ENCODE peak calls at places on chromosomes 11 and 22, in five cellular contexts. One of them, this sample, is unnamed.

GRCh38 chr11:45280449-45280848 is 5.7 kb downstream of the SYT13 start:
- DNase-seq in heart right ventricle: no peak
- DNase-seq in body of pancreas: no peak
- DNase-seq in cardiac muscle cell: no peak
- DNase-seq in H9: no peak
- DNase-seq in this sample: no peak

GRCh38 chr22:28381427-28382167 is 298.0 kb downstream of the TTC28 start:
- DNase-seq in heart right ventricle: no peak
- DNase-seq in body of pancreas: no peak
- DNase-seq in cardiac muscle cell: peak
- DNase-seq in H9: no peak
- DNase-seq in this sample: no peak

GRCh38 chr11:86380295-86380694 is 5.6 kb downstream of the CCDC81 start:
- DNase-seq in heart right ventricle: no peak
- DNase-seq in body of pancreas: no peak
- DNase-seq in cardiac muscle cell: no peak
- DNase-seq in H9: no peak
- DNase-seq in this sample: no peak

GRCh38 chr11:67002297-67002913 is 20.5 kb upstream of the SYT12 start:
- DNase-seq in heart right ventricle: no peak
- DNase-seq in body of pancreas: no peak
- DNase-seq in cardiac muscle cell: no peak
- DNase-seq in H9: peak
- DNase-seq in this sample: no peak

GRCh38 chr11:72598901-72599300 is 75.3 kb downstream of the PDE2A start:
- DNase-seq in heart right ventricle: peak
- DNase-seq in body of pancreas: peak
- DNase-seq in cardiac muscle cell: peak
- DNase-seq in H9: peak
- DNase-seq in this sample: no peak

GRCh38 chr11:73263640-73264039 is 8.5 kb upstream of the P2RY6 start:
- DNase-seq in heart right ventricle: no peak
- DNase-seq in body of pancreas: no peak
- DNase-seq in cardiac muscle cell: no peak
- DNase-seq in H9: peak
- DNase-seq in this sample: no peak

GRCh38 chr11:113881856-113882255 is 6.5 kb upstream of the USP28 start:
- DNase-seq in heart right ventricle: no peak
- DNase-seq in body of pancreas: no peak
- DNase-seq in cardiac muscle cell: no peak
- DNase-seq in H9: no peak
- DNase-seq in this sample: no peak

GRCh38 chr11:80239217-80239616 is 798.4 kb upstream of the TENM4 start:
- DNase-seq in heart right ventricle: no peak
- DNase-seq in body of pancreas: no peak
- DNase-seq in cardiac muscle cell: peak
- DNase-seq in H9: no peak
- DNase-seq in this sample: no peak

GRCh38 chr11:32435511-32435946 is at the start of gene WT1:
- DNase-seq in heart right ventricle: peak
- DNase-seq in body of pancreas: no peak
- DNase-seq in cardiac muscle cell: peak
- DNase-seq in H9: peak
- DNase-seq in this sample: no peak

GRCh38 chr11:113563766-113564165 is 88.6 kb upstream of the DRD2 start:
- DNase-seq in heart right ventricle: no peak
- DNase-seq in body of pancreas: no peak
- DNase-seq in cardiac muscle cell: no peak
- DNase-seq in H9: no peak
- DNase-seq in this sample: no peak

GRCh38 chr22:44776535-44777363 is 24.4 kb downstream of the ARHGAP8 start:
- DNase-seq in heart right ventricle: no peak
- DNase-seq in body of pancreas: no peak
- DNase-seq in cardiac muscle cell: no peak
- DNase-seq in H9: no peak
- DNase-seq in this sample: no peak

GRCh38 chr11:109940816-109941215 is 152.4 kb upstream of the ZC3H12C start:
- DNase-seq in heart right ventricle: no peak
- DNase-seq in body of pancreas: no peak
- DNase-seq in cardiac muscle cell: peak
- DNase-seq in H9: no peak
- DNase-seq in this sample: no peak

GRCh38 chr11:114307524-114308203 is 11.5 kb downstream of the NNMT start:
- DNase-seq in heart right ventricle: peak
- DNase-seq in body of pancreas: peak
- DNase-seq in cardiac muscle cell: peak
- DNase-seq in H9: no peak
- DNase-seq in this sample: no peak

GRCh38 chr11:14620027-14620511 is 23.5 kb upstream of the PDE3B start:
- DNase-seq in heart right ventricle: no peak
- DNase-seq in body of pancreas: no peak
- DNase-seq in cardiac muscle cell: peak
- DNase-seq in H9: no peak
- DNase-seq in this sample: no peak

GRCh38 chr11:10784229-10785145 is 24.2 kb downstream of the EIF4G2 start:
- DNase-seq in heart right ventricle: peak
- DNase-seq in body of pancreas: no peak
- DNase-seq in cardiac muscle cell: peak
- DNase-seq in H9: no peak
- DNase-seq in this sample: no peak

GRCh38 chr22:50699754-50700386 is 27.2 kb downstream of the SHANK3 start:
- DNase-seq in heart right ventricle: no peak
- DNase-seq in body of pancreas: no peak
- DNase-seq in cardiac muscle cell: no peak
- DNase-seq in H9: peak
- DNase-seq in this sample: no peak

GRCh38 chr22:46636221-46637002 is 16.2 kb downstream of the GRAMD4 start:
- DNase-seq in heart right ventricle: peak
- DNase-seq in body of pancreas: no peak
- DNase-seq in cardiac muscle cell: no peak
- DNase-seq in H9: no peak
- DNase-seq in this sample: no peak

GRCh38 chr11:121249039-121249663 is 43.4 kb upstream of the SC5D start:
- DNase-seq in heart right ventricle: no peak
- DNase-seq in body of pancreas: no peak
- DNase-seq in cardiac muscle cell: peak
- DNase-seq in H9: no peak
- DNase-seq in this sample: no peak

GRCh38 chr22:27124336-27125023 is 467.1 kb downstream of the MIAT start:
- DNase-seq in heart right ventricle: peak
- DNase-seq in body of pancreas: no peak
- DNase-seq in cardiac muscle cell: no peak
- DNase-seq in H9: no peak
- DNase-seq in this sample: no peak

GRCh38 chr11:83292709-83293435 is 6.7 kb upstream of the CCDC90B start:
- DNase-seq in heart right ventricle: no peak
- DNase-seq in body of pancreas: peak
- DNase-seq in cardiac muscle cell: peak
- DNase-seq in H9: peak
- DNase-seq in this sample: no peak

GRCh38 chr11:27390318-27390958 is 27.4 kb upstream of the CCDC34 start:
- DNase-seq in heart right ventricle: no peak
- DNase-seq in body of pancreas: no peak
- DNase-seq in cardiac muscle cell: no peak
- DNase-seq in H9: no peak
- DNase-seq in this sample: no peak

DNA sequence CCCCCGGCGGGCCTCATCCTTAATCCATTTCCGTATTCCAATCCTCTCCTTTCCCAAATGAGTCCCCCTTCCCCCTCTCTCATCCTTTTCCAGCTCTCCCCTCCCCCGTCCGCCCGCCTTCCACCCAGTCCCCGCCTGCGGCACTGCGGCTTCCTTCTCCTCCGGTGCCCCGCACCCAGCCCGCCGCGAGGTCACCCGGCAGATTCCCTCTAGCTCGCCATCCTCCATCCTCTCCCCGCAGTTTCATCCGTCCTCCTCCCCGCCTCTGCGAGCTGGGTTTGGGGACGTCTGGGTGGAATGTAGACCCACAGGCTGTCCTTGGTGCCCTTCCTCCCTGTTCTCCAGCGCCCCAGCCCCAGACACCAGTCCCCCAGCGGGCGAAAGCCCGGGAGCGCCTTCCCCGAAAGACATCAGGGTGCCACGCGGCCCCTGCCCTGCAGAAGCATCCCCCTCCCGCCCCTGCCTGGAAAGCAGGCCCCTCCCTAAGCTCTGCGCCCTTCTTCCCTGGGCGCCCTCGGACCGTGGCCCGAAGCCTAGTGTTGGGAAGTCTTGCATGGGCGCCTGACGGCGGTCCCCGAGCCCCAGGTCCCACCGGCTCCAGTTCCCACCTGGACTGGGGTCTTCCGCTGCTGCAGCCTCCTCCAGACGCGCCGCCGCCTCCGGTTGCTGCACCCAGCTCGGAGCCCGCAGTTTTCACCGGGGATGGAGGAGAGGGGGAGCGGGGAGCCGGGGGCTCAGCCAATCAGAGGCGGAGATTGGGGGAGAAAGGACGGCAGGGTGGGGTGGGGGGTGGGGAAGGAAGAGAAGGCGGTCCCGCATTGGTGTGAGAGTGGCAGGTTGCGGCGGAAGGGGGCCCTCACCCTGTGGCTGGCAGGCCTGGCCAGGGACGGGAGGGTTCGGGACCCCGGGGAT is at the start of gene THY1:
- DNase-seq in heart right ventricle: no peak
- DNase-seq in body of pancreas: no peak
- DNase-seq in cardiac muscle cell: peak
- DNase-seq in H9: peak
- DNase-seq in this sample: no peak
- H3K27ac ChIP-seq in heart right ventricle: no peak
- H3K27ac ChIP-seq in body of pancreas: no peak
- H3K27ac ChIP-seq in cardiac muscle cell: no peak
- H3K27ac ChIP-seq in H9: no peak
- H3K27ac ChIP-seq in this sample: no peak

GRCh38 chr22:47837703-47838102 is 1075.3 kb downstream of the TBC1D22A start:
- DNase-seq in heart right ventricle: no peak
- DNase-seq in body of pancreas: peak
- DNase-seq in cardiac muscle cell: peak
- DNase-seq in H9: peak
- DNase-seq in this sample: no peak

GRCh38 chr22:47841166-47841565 is 1078.7 kb downstream of the TBC1D22A start:
- DNase-seq in heart right ventricle: no peak
- DNase-seq in body of pancreas: no peak
- DNase-seq in cardiac muscle cell: no peak
- DNase-seq in H9: no peak
- DNase-seq in this sample: no peak

GRCh38 chr22:47836957-47837356 is 1074.5 kb downstream of the TBC1D22A start:
- DNase-seq in heart right ventricle: no peak
- DNase-seq in body of pancreas: no peak
- DNase-seq in cardiac muscle cell: peak
- DNase-seq in H9: no peak
- DNase-seq in this sample: no peak

GRCh38 chr22:47842119-47842518 is 1079.7 kb downstream of the TBC1D22A start:
- DNase-seq in heart right ventricle: no peak
- DNase-seq in body of pancreas: no peak
- DNase-seq in cardiac muscle cell: no peak
- DNase-seq in H9: peak
- DNase-seq in this sample: no peak

GRCh38 chr22:47839586-47840245 is 1077.3 kb downstream of the TBC1D22A start:
- DNase-seq in heart right ventricle: no peak
- DNase-seq in body of pancreas: no peak
- DNase-seq in cardiac muscle cell: no peak
- DNase-seq in H9: no peak
- DNase-seq in this sample: no peak
- TF ChIP-seq CTCF in heart right ventricle: no peak
- TF ChIP-seq CTCF in body of pancreas: no peak
- TF ChIP-seq CTCF in cardiac muscle cell: no peak
- TF ChIP-seq CTCF in H9: no peak
- TF ChIP-seq CTCF in this sample: no peak

GRCh38 chr11:35029979-35030378 is 109.0 kb upstream of the CD44 start:
- DNase-seq in heart right ventricle: no peak
- DNase-seq in body of pancreas: no peak
- DNase-seq in cardiac muscle cell: peak
- DNase-seq in H9: no peak
- DNase-seq in this sample: no peak

GRCh38 chr11:35031869-35032268 is 107.1 kb upstream of the CD44 start:
- DNase-seq in heart right ventricle: no peak
- DNase-seq in body of pancreas: no peak
- DNase-seq in cardiac muscle cell: no peak
- DNase-seq in H9: no peak
- DNase-seq in this sample: no peak

GRCh38 chr11:35034401-35034800 is 104.6 kb upstream of the CD44 start:
- DNase-seq in heart right ventricle: no peak
- DNase-seq in body of pancreas: no peak
- DNase-seq in cardiac muscle cell: no peak
- DNase-seq in H9: no peak
- DNase-seq in this sample: no peak

GRCh38 chr11:35033011-35033410 is 106.0 kb upstream of the CD44 start:
- DNase-seq in heart right ventricle: no peak
- DNase-seq in body of pancreas: no peak
- DNase-seq in cardiac muscle cell: no peak
- DNase-seq in H9: no peak
- DNase-seq in this sample: no peak

GRCh38 chr11:35030716-35031213 is 108.2 kb upstream of the CD44 start:
- DNase-seq in heart right ventricle: peak
- DNase-seq in body of pancreas: no peak
- DNase-seq in cardiac muscle cell: peak
- DNase-seq in H9: no peak
- DNase-seq in this sample: no peak
- H3K27ac ChIP-seq in heart right ventricle: no peak
- H3K27ac ChIP-seq in body of pancreas: no peak
- H3K27ac ChIP-seq in cardiac muscle cell: no peak
- H3K27ac ChIP-seq in H9: no peak
- H3K27ac ChIP-seq in this sample: no peak

GRCh38 chr11:76419896-76420295 is 24.9 kb upstream of the EMSY start:
- DNase-seq in heart right ventricle: no peak
- DNase-seq in body of pancreas: peak
- DNase-seq in cardiac muscle cell: peak
- DNase-seq in H9: peak
- DNase-seq in this sample: no peak

GRCh38 chr11:76410771-76411423 is 29.8 kb downstream of the GVQW3 start:
- DNase-seq in heart right ventricle: no peak
- DNase-seq in body of pancreas: no peak
- DNase-seq in cardiac muscle cell: no peak
- DNase-seq in H9: no peak
- DNase-seq in this sample: no peak

GRCh38 chr11:76415073-76415472 is 29.7 kb upstream of the EMSY start:
- DNase-seq in heart right ventricle: no peak
- DNase-seq in body of pancreas: no peak
- DNase-seq in cardiac muscle cell: no peak
- DNase-seq in H9: peak
- DNase-seq in this sample: no peak
- TF ChIP-seq CTCF in heart right ventricle: no peak
- TF ChIP-seq CTCF in body of pancreas: no peak
- TF ChIP-seq CTCF in cardiac muscle cell: no peak
- TF ChIP-seq CTCF in H9: peak
- TF ChIP-seq CTCF in this sample: no peak

GRCh38 chr11:68343761-68344256 is 31.4 kb downstream of the LRP5 start:
- DNase-seq in heart right ventricle: no peak
- DNase-seq in body of pancreas: no peak
- DNase-seq in cardiac muscle cell: no peak
- DNase-seq in H9: no peak
- DNase-seq in this sample: no peak
- H3K27ac ChIP-seq in heart right ventricle: no peak
- H3K27ac ChIP-seq in body of pancreas: peak
- H3K27ac ChIP-seq in cardiac muscle cell: no peak
- H3K27ac ChIP-seq in H9: no peak
- H3K27ac ChIP-seq in this sample: no peak

GRCh38 chr22:38705235-38706100 is at the start of gene GTPBP1:
- DNase-seq in heart right ventricle: peak
- DNase-seq in body of pancreas: peak
- DNase-seq in cardiac muscle cell: peak
- DNase-seq in H9: peak
- DNase-seq in this sample: peak
- TF ChIP-seq CTCF in heart right ventricle: no peak
- TF ChIP-seq CTCF in body of pancreas: no peak
- TF ChIP-seq CTCF in cardiac muscle cell: no peak
- TF ChIP-seq CTCF in H9: no peak
- TF ChIP-seq CTCF in this sample: peak